ENCODE peak calls at places on chromosomes 12 and 14, in seven cellular contexts. X is heart left ventricle, J is body of pancreas, Q is lower lobe of right lung, C is upper lobe of right lung, E is IMR-90, N is heart right ventricle. F is an unnamed sample.

GRCh38 chr12:108337235-108338223 is 1.6 kb downstream of the CMKLR1 start:
- ATAC-seq in E (peak; percentile 29), X (no peak), N (peak; percentile 34), C (peak; percentile 43), J (no peak), Q (no peak), F (peak; percentile 19)

GRCh38 chr12:126051611-126052107 is 986.4 kb downstream of the AACS start:
- ATAC-seq in N (no peak), Q (no peak), J (peak; percentile 66), E (no peak), C (no peak), X (no peak), F (no peak)

GRCh38 chr14:104359969-104360442 is 219.6 kb upstream of the C14orf180 start:
- ATAC-seq in E (no peak), C (no peak), J (no peak), Q (no peak), X (no peak), N (no peak), F (no peak)

GRCh38 chr12:1041478-1041877 is 50.5 kb downstream of the ERC1 start:
- ATAC-seq in X (no peak), Q (no peak), E (no peak), N (no peak), C (no peak), J (no peak), F (no peak)

GRCh38 chr12:58346032-58346632 is 404.8 kb downstream of the ATP23 start:
- ATAC-seq in C (peak; percentile 69), E (peak; percentile 77), N (no peak), X (no peak), Q (no peak), J (peak; percentile 48), F (no peak)

GRCh38 chr12:89092297-89092696 is 260.0 kb downstream of the DUSP6 start:
- ATAC-seq in Q (no peak), C (no peak), E (no peak), N (no peak), J (no peak), X (no peak), F (no peak)

GRCh38 chr14:36505193-36505815 is 14.7 kb downstream of the NKX2-1 start:
- ATAC-seq in J (no peak), Q (peak; percentile 75), N (no peak), X (no peak), C (peak; percentile 64), E (no peak), F (no peak)

GRCh38 chr12:29160230-29160629 is 11.2 kb downstream of the FAR2 start:
- ATAC-seq in N (no peak), X (no peak), J (no peak), Q (no peak), E (no peak), C (peak; percentile 31), F (no peak)

GRCh38 chr12:100356646-100357223 is at the start of gene SLC17A8:
- ATAC-seq in J (peak; percentile 45), C (peak; percentile 55), E (peak; percentile 49), X (no peak), Q (peak; percentile 37), N (no peak), F (no peak)

GRCh38 chr12:2641209-2641608 is 153.6 kb upstream of the FKBP4 start:
- ATAC-seq in J (no peak), N (peak; percentile 41), C (no peak), E (peak; percentile 22), X (peak; percentile 52), Q (no peak), F (peak; percentile 37)

GRCh38 chr14:64708148-64709004 is 4.2 kb downstream of the PLEKHG3 start:
- ATAC-seq in X (peak; percentile 35), N (peak; percentile 15), E (no peak), C (peak; percentile 69), Q (peak; percentile 69), J (peak; percentile 13), F (peak; percentile 12)
- H3K4me3 ChIP-seq in X (peak overlapping the region; percentile 18), N (peak overlapping the region; percentile 12), E (no peak overlapping the region), C (peak overlapping the region; percentile 26), Q (peak overlapping the region; percentile 25), J (no peak overlapping the region), F (no peak overlapping the region)

GRCh38 chr12:25581067-25581466 is 28.0 kb upstream of the LMNTD1 start:
- ATAC-seq in E (no peak), Q (no peak), N (no peak), X (no peak), J (no peak), C (no peak), F (no peak)

GRCh38 chr12:25585021-25585523 is 32.0 kb upstream of the LMNTD1 start:
- ATAC-seq in E (no peak), X (peak; percentile 26), Q (peak; percentile 17), N (no peak), J (peak; percentile 88), C (peak; percentile 78), F (peak; percentile 90)

GRCh38 chr12:25585662-25586061 is 32.6 kb upstream of the LMNTD1 start:
- ATAC-seq in C (no peak), X (no peak), E (no peak), Q (no peak), J (no peak), N (no peak), F (no peak)

GRCh38 chr12:25587346-25587745 is 34.3 kb upstream of the LMNTD1 start:
- ATAC-seq in J (no peak), E (no peak), N (no peak), C (no peak), Q (no peak), X (no peak), F (no peak)

DNA sequence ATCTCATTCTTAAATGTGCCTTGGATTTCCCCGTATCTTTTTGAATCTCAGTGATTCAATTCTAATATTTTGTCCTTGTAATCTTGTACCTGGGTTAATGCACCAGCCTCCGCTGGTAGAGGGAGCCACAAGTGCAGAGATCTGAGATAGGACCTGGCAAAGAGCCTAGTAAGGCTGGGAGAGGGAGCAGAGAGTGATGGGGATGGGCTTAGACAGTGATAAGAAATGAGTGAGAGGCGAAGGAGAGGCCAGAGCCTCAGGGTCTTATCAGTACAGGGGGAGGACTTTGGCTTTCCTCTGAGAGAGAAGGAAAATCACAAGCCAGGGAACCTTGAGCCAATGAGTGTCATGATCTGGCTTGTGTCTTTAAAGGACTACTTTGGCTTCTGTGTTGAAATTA is 30.5 kb upstream of the LMNTD1 start:
- ATAC-seq in N (peak; percentile 56), E (no peak), Q (no peak), J (no peak), C (peak; percentile 66), X (peak; percentile 41), F (no peak)
- TF ChIP-seq CTCF in N (no peak), E (peak; percentile 36), Q (no peak), J (peak; percentile 19), C (peak; percentile 7), X (peak; percentile 10), F (no peak)

DNA sequence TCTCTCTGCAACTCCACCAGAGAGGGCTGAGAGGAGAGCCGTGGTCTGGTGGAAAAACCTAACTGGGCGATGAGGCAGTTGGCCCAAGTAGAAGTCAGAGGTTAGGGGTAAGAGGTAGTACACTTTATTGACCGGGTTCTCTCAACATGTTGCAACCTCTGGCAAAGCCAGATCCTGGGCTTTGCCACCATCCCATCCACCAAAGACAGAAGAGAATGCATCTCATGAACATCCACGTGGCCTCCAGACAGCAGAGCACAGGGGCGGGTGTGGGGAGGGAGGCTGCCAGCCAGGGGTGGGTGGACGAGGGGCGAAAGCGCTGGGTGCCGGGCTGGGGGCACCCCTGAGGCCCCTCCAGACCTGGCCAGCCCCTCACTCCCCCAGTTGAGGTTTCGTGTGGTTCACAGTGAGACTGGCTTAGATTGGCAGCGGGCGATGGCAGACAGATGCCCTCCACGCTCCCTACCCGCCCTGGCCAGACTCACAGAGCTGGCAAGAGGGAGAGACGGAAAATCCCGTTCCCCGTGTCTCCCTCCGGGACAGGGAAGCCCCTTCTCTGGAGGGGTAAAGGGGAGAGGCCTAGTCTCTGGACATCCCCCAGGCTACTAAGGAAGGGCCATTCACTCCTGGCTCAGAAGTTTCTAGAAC is 33.1 kb upstream of the VPS37B start:
- ATAC-seq in Q (no peak), C (peak; percentile 24), J (no peak), E (no peak), N (no peak), X (no peak), F (no peak)
- H3K4me3 ChIP-seq in Q (no peak overlapping the region), C (no peak overlapping the region), J (no peak overlapping the region), E (no peak overlapping the region), N (no peak overlapping the region), X (no peak overlapping the region), F (no peak overlapping the region)

GRCh38 chr12:48716493-48717251 is at the start of gene CCNT1:
- ATAC-seq in E (peak; percentile 95), J (peak; percentile 98), X (peak; percentile 98), N (peak; percentile 98), Q (peak; percentile 99), C (peak; percentile 99), F (peak; percentile 97)
- TF ChIP-seq CTCF in E (peak; percentile 20), J (peak; percentile 58), X (peak; percentile 21), N (peak; percentile 28), Q (no peak), C (no peak), F (peak; percentile 36)